ENCODE peak calls at places on chromosomes 5 and 9, in ten cellular contexts. One of them, this sample, is unnamed.

GRCh38 chr5:160272889-160273288 is 39.5 kb downstream of the CCNJL start:
- DNase-seq in PC-3: no peak
- DNase-seq in H1: no peak
- DNase-seq in tibial artery: no peak
- DNase-seq in ovary: no peak
- DNase-seq in foreskin keratinocyte: no peak
- DNase-seq in CD8-positive, alpha-beta T cell: no peak
- DNase-seq in left lung: no peak
- DNase-seq in A673: no peak
- DNase-seq in suprapubic skin: no peak
- DNase-seq in this sample: no peak

GRCh38 chr9:89360465-89360864 is 42.2 kb downstream of the SECISBP2 start:
- DNase-seq in PC-3: no peak
- DNase-seq in H1: no peak
- DNase-seq in tibial artery: no peak
- DNase-seq in ovary: no peak
- DNase-seq in foreskin keratinocyte: no peak
- DNase-seq in CD8-positive, alpha-beta T cell: no peak
- DNase-seq in left lung: peak; percentile 29
- DNase-seq in A673: no peak
- DNase-seq in suprapubic skin: no peak
- DNase-seq in this sample: peak; percentile 62

GRCh38 chr5:158691576-158691975 is 408.1 kb downstream of the EBF1 start:
- DNase-seq in PC-3: no peak
- DNase-seq in H1: no peak
- DNase-seq in tibial artery: no peak
- DNase-seq in ovary: no peak
- DNase-seq in foreskin keratinocyte: no peak
- DNase-seq in CD8-positive, alpha-beta T cell: no peak
- DNase-seq in left lung: no peak
- DNase-seq in A673: no peak
- DNase-seq in suprapubic skin: no peak
- DNase-seq in this sample: no peak

GRCh38 chr9:133955821-133956411 is 36.2 kb downstream of the VAV2 start:
- DNase-seq in PC-3: no peak
- DNase-seq in H1: peak; percentile 77
- DNase-seq in tibial artery: no peak
- DNase-seq in ovary: peak; percentile 45
- DNase-seq in foreskin keratinocyte: no peak
- DNase-seq in CD8-positive, alpha-beta T cell: peak; percentile 32
- DNase-seq in left lung: no peak
- DNase-seq in A673: peak; percentile 69
- DNase-seq in suprapubic skin: no peak
- DNase-seq in this sample: peak; percentile 23

GRCh38 chr5:14374100-14374499 is 207.5 kb upstream of the OTULINL start:
- DNase-seq in PC-3: no peak
- DNase-seq in H1: no peak
- DNase-seq in tibial artery: no peak
- DNase-seq in ovary: no peak
- DNase-seq in foreskin keratinocyte: peak; percentile 56
- DNase-seq in CD8-positive, alpha-beta T cell: no peak
- DNase-seq in left lung: no peak
- DNase-seq in A673: no peak
- DNase-seq in suprapubic skin: no peak
- DNase-seq in this sample: no peak

GRCh38 chr9:29144476-29144875 is 1571.2 kb upstream of the C9orf72 start:
- DNase-seq in PC-3: no peak
- DNase-seq in H1: no peak
- DNase-seq in tibial artery: no peak
- DNase-seq in ovary: no peak
- DNase-seq in foreskin keratinocyte: no peak
- DNase-seq in CD8-positive, alpha-beta T cell: no peak
- DNase-seq in left lung: no peak
- DNase-seq in A673: no peak
- DNase-seq in suprapubic skin: no peak
- DNase-seq in this sample: no peak

GRCh38 chr5:106258591-106259125 is 1412.1 kb downstream of the EFNA5 start:
- DNase-seq in PC-3: peak; percentile 72
- DNase-seq in H1: no peak
- DNase-seq in tibial artery: no peak
- DNase-seq in ovary: no peak
- DNase-seq in foreskin keratinocyte: no peak
- DNase-seq in CD8-positive, alpha-beta T cell: no peak
- DNase-seq in left lung: no peak
- DNase-seq in A673: no peak
- DNase-seq in suprapubic skin: no peak
- DNase-seq in this sample: no peak

GRCh38 chr5:57711471-57711870 is 228.9 kb upstream of the ACTBL2 start:
- DNase-seq in PC-3: no peak
- DNase-seq in H1: no peak
- DNase-seq in tibial artery: no peak
- DNase-seq in ovary: no peak
- DNase-seq in foreskin keratinocyte: no peak
- DNase-seq in CD8-positive, alpha-beta T cell: no peak
- DNase-seq in left lung: no peak
- DNase-seq in A673: no peak
- DNase-seq in suprapubic skin: no peak
- DNase-seq in this sample: no peak

GRCh38 chr5:135505973-135506372 is 29.8 kb downstream of the NEUROG1 start:
- DNase-seq in PC-3: peak; percentile 34
- DNase-seq in H1: no peak
- DNase-seq in tibial artery: no peak
- DNase-seq in ovary: no peak
- DNase-seq in foreskin keratinocyte: peak; percentile 93
- DNase-seq in CD8-positive, alpha-beta T cell: no peak
- DNase-seq in left lung: no peak
- DNase-seq in A673: no peak
- DNase-seq in suprapubic skin: no peak
- DNase-seq in this sample: no peak

GRCh38 chr5:97338729-97339128 is 155.7 kb upstream of the RIOK2 start:
- DNase-seq in PC-3: no peak
- DNase-seq in H1: no peak
- DNase-seq in tibial artery: no peak
- DNase-seq in ovary: no peak
- DNase-seq in foreskin keratinocyte: no peak
- DNase-seq in CD8-positive, alpha-beta T cell: no peak
- DNase-seq in left lung: no peak
- DNase-seq in A673: no peak
- DNase-seq in suprapubic skin: no peak
- DNase-seq in this sample: no peak

GRCh38 chr9:110763568-110763967 is 95.0 kb downstream of the MUSK start:
- DNase-seq in PC-3: no peak
- DNase-seq in H1: no peak
- DNase-seq in tibial artery: no peak
- DNase-seq in ovary: no peak
- DNase-seq in foreskin keratinocyte: no peak
- DNase-seq in CD8-positive, alpha-beta T cell: no peak
- DNase-seq in left lung: no peak
- DNase-seq in A673: no peak
- DNase-seq in suprapubic skin: no peak
- DNase-seq in this sample: no peak

GRCh38 chr9:113949206-113950078 is 73.3 kb downstream of the ZNF618 start:
- DNase-seq in PC-3: no peak
- DNase-seq in H1: peak; percentile 39
- DNase-seq in tibial artery: no peak
- DNase-seq in ovary: no peak
- DNase-seq in foreskin keratinocyte: no peak
- DNase-seq in CD8-positive, alpha-beta T cell: no peak
- DNase-seq in left lung: no peak
- DNase-seq in A673: no peak
- DNase-seq in suprapubic skin: no peak
- DNase-seq in this sample: no peak
- TF ChIP-seq CTCF in PC-3: no peak
- TF ChIP-seq CTCF in H1: peak; percentile 22
- TF ChIP-seq CTCF in tibial artery: no peak
- TF ChIP-seq CTCF in ovary: no peak
- TF ChIP-seq CTCF in foreskin keratinocyte: no peak
- TF ChIP-seq CTCF in CD8-positive, alpha-beta T cell: no peak
- TF ChIP-seq CTCF in left lung: no peak
- TF ChIP-seq CTCF in A673: no peak
- TF ChIP-seq CTCF in suprapubic skin: no peak
- TF ChIP-seq CTCF in this sample: no peak

GRCh38 chr5:156920861-156921431 is 42.1 kb downstream of the TIMD4 start:
- DNase-seq in PC-3: no peak
- DNase-seq in H1: no peak
- DNase-seq in tibial artery: no peak
- DNase-seq in ovary: no peak
- DNase-seq in foreskin keratinocyte: no peak
- DNase-seq in CD8-positive, alpha-beta T cell: no peak
- DNase-seq in left lung: no peak
- DNase-seq in A673: no peak
- DNase-seq in suprapubic skin: no peak
- DNase-seq in this sample: no peak

GRCh38 chr5:156922207-156922792 is 40.7 kb downstream of the TIMD4 start:
- DNase-seq in PC-3: no peak
- DNase-seq in H1: no peak
- DNase-seq in tibial artery: no peak
- DNase-seq in ovary: no peak
- DNase-seq in foreskin keratinocyte: no peak
- DNase-seq in CD8-positive, alpha-beta T cell: no peak
- DNase-seq in left lung: no peak
- DNase-seq in A673: no peak
- DNase-seq in suprapubic skin: no peak
- DNase-seq in this sample: no peak

GRCh38 chr5:156920042-156920860 is 42.8 kb downstream of the TIMD4 start:
- DNase-seq in PC-3: peak; percentile 22
- DNase-seq in H1: no peak
- DNase-seq in tibial artery: no peak
- DNase-seq in ovary: no peak
- DNase-seq in foreskin keratinocyte: no peak
- DNase-seq in CD8-positive, alpha-beta T cell: peak; percentile 24
- DNase-seq in left lung: no peak
- DNase-seq in A673: no peak
- DNase-seq in suprapubic skin: no peak
- DNase-seq in this sample: no peak

GRCh38 chr5:156914371-156914737 is 48.7 kb downstream of the TIMD4 start:
- DNase-seq in PC-3: no peak
- DNase-seq in H1: peak; percentile 51
- DNase-seq in tibial artery: no peak
- DNase-seq in ovary: no peak
- DNase-seq in foreskin keratinocyte: no peak
- DNase-seq in CD8-positive, alpha-beta T cell: no peak
- DNase-seq in left lung: no peak
- DNase-seq in A673: no peak
- DNase-seq in suprapubic skin: no peak
- DNase-seq in this sample: no peak

DNA sequence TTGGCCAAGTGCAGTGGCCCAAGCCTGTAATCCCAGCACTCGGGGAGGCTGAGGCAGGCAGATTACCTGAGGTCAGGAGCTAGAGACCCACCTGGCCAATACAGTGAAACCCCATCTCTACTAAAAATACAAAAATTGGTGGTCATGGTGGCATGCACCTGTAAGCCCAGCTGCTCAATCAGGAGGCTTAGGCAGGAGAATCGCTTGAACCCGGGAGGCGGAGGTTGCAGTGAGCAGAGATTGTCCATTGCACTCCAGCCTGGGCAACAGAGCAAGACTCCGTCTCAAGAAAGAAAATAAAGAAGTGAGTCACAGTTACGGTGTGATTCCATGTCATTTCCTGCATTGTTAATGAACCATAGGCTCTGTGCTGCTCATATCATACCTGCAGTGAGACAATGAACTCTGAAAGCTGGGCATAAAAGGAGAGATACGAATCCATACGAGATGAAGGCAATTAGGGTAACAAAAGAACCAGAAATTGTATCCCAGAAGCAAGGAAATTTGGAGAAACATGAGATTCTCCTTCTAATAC is 44.6 kb downstream of the TIMD4 start:
- DNase-seq in PC-3: no peak
- DNase-seq in H1: no peak
- DNase-seq in tibial artery: no peak
- DNase-seq in ovary: no peak
- DNase-seq in foreskin keratinocyte: no peak
- DNase-seq in CD8-positive, alpha-beta T cell: no peak
- DNase-seq in left lung: no peak
- DNase-seq in A673: no peak
- DNase-seq in suprapubic skin: no peak
- DNase-seq in this sample: no peak
- H3K4me1 ChIP-seq in PC-3: no peaks in the 10 kb centered on the region
- H3K4me1 ChIP-seq in H1: peaks cover 16% of the 10 kb centered on the region
- H3K4me1 ChIP-seq in tibial artery: no peaks in the 10 kb centered on the region
- H3K4me1 ChIP-seq in ovary: no peaks in the 10 kb centered on the region
- H3K4me1 ChIP-seq in foreskin keratinocyte: no peaks in the 10 kb centered on the region
- H3K4me1 ChIP-seq in CD8-positive, alpha-beta T cell: peaks cover 41% of the 10 kb centered on the region
- H3K4me1 ChIP-seq in left lung: no peaks in the 10 kb centered on the region
- H3K4me1 ChIP-seq in A673: no peaks in the 10 kb centered on the region
- H3K4me1 ChIP-seq in suprapubic skin: no peaks in the 10 kb centered on the region
- H3K4me1 ChIP-seq in this sample: no peaks in the 10 kb centered on the region

GRCh38 chr9:137110911-137111787 is 3.4 kb downstream of the DPP7 start:
- DNase-seq in PC-3: no peak
- DNase-seq in H1: no peak
- DNase-seq in tibial artery: no peak
- DNase-seq in ovary: no peak
- DNase-seq in foreskin keratinocyte: no peak
- DNase-seq in CD8-positive, alpha-beta T cell: peak; percentile 4
- DNase-seq in left lung: no peak
- DNase-seq in A673: no peak
- DNase-seq in suprapubic skin: no peak
- DNase-seq in this sample: no peak
- H3K27ac ChIP-seq in PC-3: no peak overlapping the region
- H3K27ac ChIP-seq in H1: no peak overlapping the region
- H3K27ac ChIP-seq in tibial artery: no peak overlapping the region
- H3K27ac ChIP-seq in ovary: no peak overlapping the region
- H3K27ac ChIP-seq in foreskin keratinocyte: no peak overlapping the region
- H3K27ac ChIP-seq in CD8-positive, alpha-beta T cell: no peak overlapping the region
- H3K27ac ChIP-seq in left lung: no peak overlapping the region
- H3K27ac ChIP-seq in A673: no peak overlapping the region
- H3K27ac ChIP-seq in suprapubic skin: no peak overlapping the region
- H3K27ac ChIP-seq in this sample: no peak overlapping the region

DNA sequence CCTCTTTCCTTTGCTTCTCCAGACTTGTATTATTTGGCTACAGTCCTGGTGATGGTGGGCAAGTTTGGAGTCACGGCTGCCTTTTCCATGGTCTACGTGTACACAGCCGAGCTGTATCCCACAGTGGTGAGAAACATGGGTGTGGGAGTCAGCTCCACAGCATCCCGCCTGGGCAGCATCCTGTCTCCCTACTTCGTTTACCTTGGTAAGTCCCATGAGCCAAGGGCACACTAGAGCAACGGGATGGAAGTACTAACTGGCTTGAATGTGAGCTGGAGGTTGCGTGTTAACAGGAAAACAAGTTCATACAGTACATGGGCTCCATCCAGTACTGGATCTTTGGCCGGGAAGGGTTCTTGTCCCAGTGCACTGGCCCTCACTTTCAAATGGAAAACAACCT is 22.9 kb downstream of the SLC22A5 start:
- DNase-seq in PC-3: no peak
- DNase-seq in H1: no peak
- DNase-seq in tibial artery: no peak
- DNase-seq in ovary: no peak
- DNase-seq in foreskin keratinocyte: no peak
- DNase-seq in CD8-positive, alpha-beta T cell: no peak
- DNase-seq in left lung: no peak
- DNase-seq in A673: no peak
- DNase-seq in suprapubic skin: no peak
- DNase-seq in this sample: no peak
- TF ChIP-seq CTCF in PC-3: no peak
- TF ChIP-seq CTCF in H1: no peak
- TF ChIP-seq CTCF in tibial artery: no peak
- TF ChIP-seq CTCF in ovary: no peak
- TF ChIP-seq CTCF in foreskin keratinocyte: no peak
- TF ChIP-seq CTCF in CD8-positive, alpha-beta T cell: no peak
- TF ChIP-seq CTCF in left lung: no peak
- TF ChIP-seq CTCF in A673: no peak
- TF ChIP-seq CTCF in suprapubic skin: no peak
- TF ChIP-seq CTCF in this sample: no peak